ENCODE peak calls at places on chromosome 11, in six cellular contexts. One of them, this sample, is unnamed.

GRCh38 chr11:123409886-123410549 is 20.1 kb upstream of the GRAMD1B start:
- DNase-seq in GM23338: no peak
- DNase-seq in stomach: no peak
- DNase-seq in sigmoid colon: no peak
- DNase-seq in transverse colon: no peak
- DNase-seq in spleen: no peak
- DNase-seq in this sample: no peak

GRCh38 chr11:134040386-134041297 is 28.2 kb upstream of the JAM3 start:
- DNase-seq in GM23338: no peak
- DNase-seq in stomach: no peak
- DNase-seq in sigmoid colon: peak; percentile 86
- DNase-seq in transverse colon: no peak
- DNase-seq in spleen: peak; percentile 51
- DNase-seq in this sample: no peak

GRCh38 chr11:77871855-77872254 is 50.9 kb downstream of the AAMDC start:
- DNase-seq in GM23338: no peak
- DNase-seq in stomach: no peak
- DNase-seq in sigmoid colon: no peak
- DNase-seq in transverse colon: no peak
- DNase-seq in spleen: no peak
- DNase-seq in this sample: no peak

GRCh38 chr11:43868852-43869567 is 11.6 kb upstream of the ALKBH3 start:
- DNase-seq in GM23338: no peak
- DNase-seq in stomach: no peak
- DNase-seq in sigmoid colon: no peak
- DNase-seq in transverse colon: no peak
- DNase-seq in spleen: no peak
- DNase-seq in this sample: peak; percentile 39

GRCh38 chr11:62671272-62671603 is 235 bp upstream of the UQCC3 start:
- DNase-seq in GM23338: no peak
- DNase-seq in stomach: no peak
- DNase-seq in sigmoid colon: no peak
- DNase-seq in transverse colon: no peak
- DNase-seq in spleen: no peak
- DNase-seq in this sample: no peak

GRCh38 chr11:9861860-9862725 is 198.2 kb downstream of the SWAP70 start:
- DNase-seq in GM23338: peak; percentile 85
- DNase-seq in stomach: peak; percentile 47
- DNase-seq in sigmoid colon: peak; percentile 74
- DNase-seq in transverse colon: peak; percentile 57
- DNase-seq in spleen: no peak
- DNase-seq in this sample: peak; percentile 29

GRCh38 chr11:128697645-128698174 is 3.8 kb downstream of the FLI1 start:
- DNase-seq in GM23338: no peak
- DNase-seq in stomach: no peak
- DNase-seq in sigmoid colon: no peak
- DNase-seq in transverse colon: no peak
- DNase-seq in spleen: no peak
- DNase-seq in this sample: no peak

GRCh38 chr11:127345819-127346459 is 345.4 kb upstream of the KIRREL3 start:
- DNase-seq in GM23338: peak; percentile 72
- DNase-seq in stomach: no peak
- DNase-seq in sigmoid colon: no peak
- DNase-seq in transverse colon: no peak
- DNase-seq in spleen: no peak
- DNase-seq in this sample: peak; percentile 8

GRCh38 chr11:46294365-46295309 is 17.2 kb downstream of the CREB3L1 start:
- DNase-seq in GM23338: peak; percentile 92
- DNase-seq in stomach: peak; percentile 48
- DNase-seq in sigmoid colon: peak; percentile 76
- DNase-seq in transverse colon: no peak
- DNase-seq in spleen: no peak
- DNase-seq in this sample: no peak

GRCh38 chr11:1197886-1198765 is 24.7 kb upstream of the MUC5B start:
- DNase-seq in GM23338: peak; percentile 55
- DNase-seq in stomach: peak; percentile 24
- DNase-seq in sigmoid colon: peak; percentile 58
- DNase-seq in transverse colon: peak; percentile 6
- DNase-seq in spleen: peak; percentile 62
- DNase-seq in this sample: peak; percentile 7

GRCh38 chr11:35145249-35145648 is 6.3 kb downstream of the CD44 start:
- DNase-seq in GM23338: no peak
- DNase-seq in stomach: peak; percentile 50
- DNase-seq in sigmoid colon: no peak
- DNase-seq in transverse colon: peak; percentile 70
- DNase-seq in spleen: no peak
- DNase-seq in this sample: peak; percentile 39

GRCh38 chr11:26045082-26045481 is 286.8 kb upstream of the ANO3 start:
- DNase-seq in GM23338: no peak
- DNase-seq in stomach: no peak
- DNase-seq in sigmoid colon: no peak
- DNase-seq in transverse colon: no peak
- DNase-seq in spleen: no peak
- DNase-seq in this sample: no peak

GRCh38 chr11:45856044-45856468 is 8.8 kb downstream of the CRY2 start:
- DNase-seq in GM23338: no peak
- DNase-seq in stomach: no peak
- DNase-seq in sigmoid colon: peak; percentile 79
- DNase-seq in transverse colon: no peak
- DNase-seq in spleen: no peak
- DNase-seq in this sample: no peak

GRCh38 chr11:2474059-2474901 is 29.5 kb downstream of the KCNQ1 start:
- DNase-seq in GM23338: no peak
- DNase-seq in stomach: peak; percentile 78
- DNase-seq in sigmoid colon: no peak
- DNase-seq in transverse colon: peak; percentile 75
- DNase-seq in spleen: no peak
- DNase-seq in this sample: no peak

GRCh38 chr11:11968511-11969280 is 39.7 kb downstream of the DKK3 start:
- DNase-seq in GM23338: no peak
- DNase-seq in stomach: no peak
- DNase-seq in sigmoid colon: peak; percentile 56
- DNase-seq in transverse colon: no peak
- DNase-seq in spleen: peak; percentile 61
- DNase-seq in this sample: no peak

GRCh38 chr11:117501499-117501898 is 173.8 kb downstream of the CEP164 start:
- DNase-seq in GM23338: no peak
- DNase-seq in stomach: no peak
- DNase-seq in sigmoid colon: no peak
- DNase-seq in transverse colon: no peak
- DNase-seq in spleen: no peak
- DNase-seq in this sample: no peak

GRCh38 chr11:57153448-57153847 is 28.3 kb upstream of the LRRC55 start:
- DNase-seq in GM23338: no peak
- DNase-seq in stomach: no peak
- DNase-seq in sigmoid colon: no peak
- DNase-seq in transverse colon: no peak
- DNase-seq in spleen: no peak
- DNase-seq in this sample: no peak

GRCh38 chr11:103202048-103202651 is 92.9 kb downstream of the DYNC2H1 start:
- DNase-seq in GM23338: peak; percentile 62
- DNase-seq in stomach: no peak
- DNase-seq in sigmoid colon: no peak
- DNase-seq in transverse colon: no peak
- DNase-seq in spleen: no peak
- DNase-seq in this sample: no peak

GRCh38 chr11:112024778-112025678 is at the start of gene DLAT:
- DNase-seq in GM23338: peak; percentile 100
- DNase-seq in stomach: peak; percentile 88
- DNase-seq in sigmoid colon: peak; percentile 91
- DNase-seq in transverse colon: peak; percentile 93
- DNase-seq in spleen: peak; percentile 96
- DNase-seq in this sample: peak; percentile 66

GRCh38 chr11:1157341-1157644 is 460 bp upstream of the MUC5AC start:
- DNase-seq in GM23338: no peak
- DNase-seq in stomach: no peak
- DNase-seq in sigmoid colon: no peak
- DNase-seq in transverse colon: no peak
- DNase-seq in spleen: no peak
- DNase-seq in this sample: no peak

GRCh38 chr11:62664405-62665074 is 470 bp downstream of the C11orf98 start:
- DNase-seq in GM23338: peak; percentile 88
- DNase-seq in stomach: peak; percentile 55
- DNase-seq in sigmoid colon: peak; percentile 79
- DNase-seq in transverse colon: peak; percentile 74
- DNase-seq in spleen: no peak
- DNase-seq in this sample: peak; percentile 53

GRCh38 chr11:31636983-31637382 is 127.4 kb downstream of the ELP4 start:
- DNase-seq in GM23338: no peak
- DNase-seq in stomach: no peak
- DNase-seq in sigmoid colon: no peak
- DNase-seq in transverse colon: no peak
- DNase-seq in spleen: no peak
- DNase-seq in this sample: no peak

GRCh38 chr11:99020324-99021225 is at the start of gene CNTN5:
- DNase-seq in GM23338: peak; percentile 73
- DNase-seq in stomach: no peak
- DNase-seq in sigmoid colon: no peak
- DNase-seq in transverse colon: peak; percentile 13
- DNase-seq in spleen: no peak
- DNase-seq in this sample: no peak

GRCh38 chr11:10900686-10901415 is 43.0 kb upstream of the ZBED5 start:
- DNase-seq in GM23338: no peak
- DNase-seq in stomach: no peak
- DNase-seq in sigmoid colon: no peak
- DNase-seq in transverse colon: no peak
- DNase-seq in spleen: no peak
- DNase-seq in this sample: no peak

GRCh38 chr11:16993495-16993894 is 20.7 kb downstream of the PLEKHA7 start:
- DNase-seq in GM23338: no peak
- DNase-seq in stomach: no peak
- DNase-seq in sigmoid colon: no peak
- DNase-seq in transverse colon: no peak
- DNase-seq in spleen: no peak
- DNase-seq in this sample: no peak

GRCh38 chr11:133443361-133443760 is 88.9 kb downstream of the OPCML start:
- DNase-seq in GM23338: no peak
- DNase-seq in stomach: no peak
- DNase-seq in sigmoid colon: no peak
- DNase-seq in transverse colon: no peak
- DNase-seq in spleen: no peak
- DNase-seq in this sample: no peak

GRCh38 chr11:87603887-87604286 is 566.2 kb downstream of the TMEM135 start:
- DNase-seq in GM23338: no peak
- DNase-seq in stomach: peak; percentile 33
- DNase-seq in sigmoid colon: no peak
- DNase-seq in transverse colon: no peak
- DNase-seq in spleen: no peak
- DNase-seq in this sample: no peak

GRCh38 chr11:22343411-22344032 is 5.3 kb downstream of the SLC17A6 start:
- DNase-seq in GM23338: peak; percentile 60
- DNase-seq in stomach: no peak
- DNase-seq in sigmoid colon: no peak
- DNase-seq in transverse colon: no peak
- DNase-seq in spleen: no peak
- DNase-seq in this sample: no peak

GRCh38 chr11:122812612-122813011 is 25.7 kb upstream of the CRTAM start:
- DNase-seq in GM23338: peak; percentile 51
- DNase-seq in stomach: no peak
- DNase-seq in sigmoid colon: no peak
- DNase-seq in transverse colon: no peak
- DNase-seq in spleen: no peak
- DNase-seq in this sample: no peak

GRCh38 chr11:108592591-108593213 is 866 bp downstream of the EXPH5 start:
- DNase-seq in GM23338: peak; percentile 47
- DNase-seq in stomach: peak; percentile 37
- DNase-seq in sigmoid colon: no peak
- DNase-seq in transverse colon: peak; percentile 48
- DNase-seq in spleen: peak; percentile 81
- DNase-seq in this sample: peak; percentile 17

GRCh38 chr11:108591893-108592292 is 1.7 kb downstream of the EXPH5 start:
- DNase-seq in GM23338: no peak
- DNase-seq in stomach: no peak
- DNase-seq in sigmoid colon: no peak
- DNase-seq in transverse colon: peak; percentile 67
- DNase-seq in spleen: no peak
- DNase-seq in this sample: no peak

GRCh38 chr11:108596701-108597100 is 3.1 kb upstream of the EXPH5 start:
- DNase-seq in GM23338: no peak
- DNase-seq in stomach: no peak
- DNase-seq in sigmoid colon: no peak
- DNase-seq in transverse colon: no peak
- DNase-seq in spleen: no peak
- DNase-seq in this sample: no peak

GRCh38 chr11:108593910-108594434 is 404 bp upstream of the EXPH5 start:
- DNase-seq in GM23338: no peak
- DNase-seq in stomach: no peak
- DNase-seq in sigmoid colon: no peak
- DNase-seq in transverse colon: no peak
- DNase-seq in spleen: no peak
- DNase-seq in this sample: no peak

GRCh38 chr11:108593214-108593909 is at the start of gene EXPH5:
- DNase-seq in GM23338: peak; percentile 99
- DNase-seq in stomach: peak; percentile 97
- DNase-seq in sigmoid colon: peak; percentile 88
- DNase-seq in transverse colon: peak; percentile 97
- DNase-seq in spleen: peak; percentile 93
- DNase-seq in this sample: peak; percentile 57
- TF ChIP-seq POLR2AphosphoS5 in GM23338: peak; percentile 58
- TF ChIP-seq POLR2AphosphoS5 in stomach: no peak
- TF ChIP-seq POLR2AphosphoS5 in sigmoid colon: no peak
- TF ChIP-seq POLR2AphosphoS5 in transverse colon: peak; percentile 88
- TF ChIP-seq POLR2AphosphoS5 in spleen: no peak
- TF ChIP-seq POLR2AphosphoS5 in this sample: no peak

DNA sequence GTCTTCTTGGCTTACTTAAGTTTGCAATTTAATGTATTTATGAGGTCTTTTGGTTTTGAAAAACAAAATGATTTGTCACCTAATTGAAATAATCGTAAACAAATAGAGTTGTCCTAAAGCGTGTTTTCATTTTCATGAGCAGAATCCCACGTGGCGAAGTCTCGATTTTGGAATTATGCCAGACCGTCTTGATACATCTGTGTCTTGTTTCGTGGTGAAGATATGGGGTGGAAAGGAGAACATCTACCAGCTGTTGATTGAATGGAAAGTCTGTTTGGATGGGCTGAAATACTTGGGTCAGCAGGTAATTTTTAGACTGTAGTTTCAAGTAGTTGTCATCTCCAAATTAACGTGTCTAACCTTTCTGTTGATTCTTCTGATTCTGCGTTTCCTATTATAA is 64.7 kb downstream of the UVRAG start:
- DNase-seq in GM23338: no peak
- DNase-seq in stomach: no peak
- DNase-seq in sigmoid colon: no peak
- DNase-seq in transverse colon: no peak
- DNase-seq in spleen: no peak
- DNase-seq in this sample: no peak
- TF ChIP-seq POLR2AphosphoS5 in GM23338: no peak
- TF ChIP-seq POLR2AphosphoS5 in stomach: no peak
- TF ChIP-seq POLR2AphosphoS5 in sigmoid colon: no peak
- TF ChIP-seq POLR2AphosphoS5 in transverse colon: no peak
- TF ChIP-seq POLR2AphosphoS5 in spleen: no peak
- TF ChIP-seq POLR2AphosphoS5 in this sample: no peak

GRCh38 chr11:126267650-126268049 is 1.0 kb downstream of the SRPRA start:
- DNase-seq in GM23338: no peak
- DNase-seq in stomach: peak; percentile 90
- DNase-seq in sigmoid colon: no peak
- DNase-seq in transverse colon: no peak
- DNase-seq in spleen: no peak
- DNase-seq in this sample: no peak
- TF ChIP-seq POLR2AphosphoS5 in GM23338: no peak
- TF ChIP-seq POLR2AphosphoS5 in stomach: no peak
- TF ChIP-seq POLR2AphosphoS5 in sigmoid colon: no peak
- TF ChIP-seq POLR2AphosphoS5 in transverse colon: no peak
- TF ChIP-seq POLR2AphosphoS5 in spleen: no peak
- TF ChIP-seq POLR2AphosphoS5 in this sample: no peak

GRCh38 chr11:61543606-61544306 is 35.2 kb downstream of the LRRC10B start:
- DNase-seq in GM23338: no peak
- DNase-seq in stomach: no peak
- DNase-seq in sigmoid colon: no peak
- DNase-seq in transverse colon: no peak
- DNase-seq in spleen: no peak
- DNase-seq in this sample: no peak
- TF ChIP-seq POLR2AphosphoS5 in GM23338: no peak
- TF ChIP-seq POLR2AphosphoS5 in stomach: no peak
- TF ChIP-seq POLR2AphosphoS5 in sigmoid colon: no peak
- TF ChIP-seq POLR2AphosphoS5 in transverse colon: no peak
- TF ChIP-seq POLR2AphosphoS5 in spleen: no peak
- TF ChIP-seq POLR2AphosphoS5 in this sample: no peak